ENCODE peak calls at places on chromosomes 2 and 18, in ten cellular contexts. One of them, this sample, is unnamed.

GRCh38 chr2:204840504-204840903 is 295.2 kb downstream of the PARD3B start:
- DNase-seq in NCI-H510A: no peak
- DNase-seq in astrocyte: no peak
- DNase-seq in brain microvascular endothelial cell: no peak
- DNase-seq in stimulated activated CD8-positive, alpha-beta memory T cell treated with anti-CD3 and anti-CD28 coated beads, Interleukin-7, amount 100 ng/mL, for 1 hour: no peak
- DNase-seq in neuronal stem cell: no peak
- DNase-seq in AG09319: no peak
- DNase-seq in dorsolateral prefrontal cortex: no peak
- DNase-seq in activated T-cell treated with anti-CD3 and anti-CD28 coated beads for 48 hours: no peak
- DNase-seq in NCI-H82: no peak
- DNase-seq in this sample: no peak

GRCh38 chr18:79496237-79496977 is 100.7 kb downstream of the NFATC1 start:
- DNase-seq in NCI-H510A: no peak
- DNase-seq in astrocyte: no peak
- DNase-seq in brain microvascular endothelial cell: no peak
- DNase-seq in stimulated activated CD8-positive, alpha-beta memory T cell treated with anti-CD3 and anti-CD28 coated beads, Interleukin-7, amount 100 ng/mL, for 1 hour: no peak
- DNase-seq in neuronal stem cell: no peak
- DNase-seq in AG09319: no peak
- DNase-seq in dorsolateral prefrontal cortex: peak; percentile 42
- DNase-seq in activated T-cell treated with anti-CD3 and anti-CD28 coated beads for 48 hours: no peak
- DNase-seq in NCI-H82: no peak
- DNase-seq in this sample: no peak

GRCh38 chr2:74736589-74736988 is 82.5 kb downstream of the SEMA4F start:
- DNase-seq in NCI-H510A: no peak
- DNase-seq in astrocyte: no peak
- DNase-seq in brain microvascular endothelial cell: no peak
- DNase-seq in stimulated activated CD8-positive, alpha-beta memory T cell treated with anti-CD3 and anti-CD28 coated beads, Interleukin-7, amount 100 ng/mL, for 1 hour: no peak
- DNase-seq in neuronal stem cell: no peak
- DNase-seq in AG09319: no peak
- DNase-seq in dorsolateral prefrontal cortex: no peak
- DNase-seq in activated T-cell treated with anti-CD3 and anti-CD28 coated beads for 48 hours: no peak
- DNase-seq in NCI-H82: no peak
- DNase-seq in this sample: no peak

GRCh38 chr2:203893386-203893785 is 25.8 kb downstream of the CTLA4 start:
- DNase-seq in NCI-H510A: no peak
- DNase-seq in astrocyte: no peak
- DNase-seq in brain microvascular endothelial cell: no peak
- DNase-seq in stimulated activated CD8-positive, alpha-beta memory T cell treated with anti-CD3 and anti-CD28 coated beads, Interleukin-7, amount 100 ng/mL, for 1 hour: no peak
- DNase-seq in neuronal stem cell: no peak
- DNase-seq in AG09319: no peak
- DNase-seq in dorsolateral prefrontal cortex: peak; percentile 74
- DNase-seq in activated T-cell treated with anti-CD3 and anti-CD28 coated beads for 48 hours: no peak
- DNase-seq in NCI-H82: peak; percentile 31
- DNase-seq in this sample: no peak

GRCh38 chr18:22432672-22433137 is 15.0 kb upstream of the CTAGE1 start:
- DNase-seq in NCI-H510A: no peak
- DNase-seq in astrocyte: peak; percentile 93
- DNase-seq in brain microvascular endothelial cell: peak; percentile 97
- DNase-seq in stimulated activated CD8-positive, alpha-beta memory T cell treated with anti-CD3 and anti-CD28 coated beads, Interleukin-7, amount 100 ng/mL, for 1 hour: no peak
- DNase-seq in neuronal stem cell: no peak
- DNase-seq in AG09319: peak; percentile 76
- DNase-seq in dorsolateral prefrontal cortex: no peak
- DNase-seq in activated T-cell treated with anti-CD3 and anti-CD28 coated beads for 48 hours: no peak
- DNase-seq in NCI-H82: no peak
- DNase-seq in this sample: no peak

GRCh38 chr2:172100080-172101007 is 2.4 kb downstream of the DLX2 start:
- DNase-seq in NCI-H510A: no peak
- DNase-seq in astrocyte: no peak
- DNase-seq in brain microvascular endothelial cell: no peak
- DNase-seq in stimulated activated CD8-positive, alpha-beta memory T cell treated with anti-CD3 and anti-CD28 coated beads, Interleukin-7, amount 100 ng/mL, for 1 hour: no peak
- DNase-seq in neuronal stem cell: peak; percentile 37
- DNase-seq in AG09319: no peak
- DNase-seq in dorsolateral prefrontal cortex: no peak
- DNase-seq in activated T-cell treated with anti-CD3 and anti-CD28 coated beads for 48 hours: no peak
- DNase-seq in NCI-H82: peak; percentile 58
- DNase-seq in this sample: no peak

GRCh38 chr2:5740853-5741252 is 48.7 kb downstream of the SOX11 start:
- DNase-seq in NCI-H510A: no peak
- DNase-seq in astrocyte: peak; percentile 20
- DNase-seq in brain microvascular endothelial cell: no peak
- DNase-seq in stimulated activated CD8-positive, alpha-beta memory T cell treated with anti-CD3 and anti-CD28 coated beads, Interleukin-7, amount 100 ng/mL, for 1 hour: no peak
- DNase-seq in neuronal stem cell: no peak
- DNase-seq in AG09319: no peak
- DNase-seq in dorsolateral prefrontal cortex: no peak
- DNase-seq in activated T-cell treated with anti-CD3 and anti-CD28 coated beads for 48 hours: no peak
- DNase-seq in NCI-H82: no peak
- DNase-seq in this sample: no peak

GRCh38 chr2:104378853-104379374 is 475.0 kb upstream of the POU3F3 start:
- DNase-seq in NCI-H510A: no peak
- DNase-seq in astrocyte: peak; percentile 57
- DNase-seq in brain microvascular endothelial cell: no peak
- DNase-seq in stimulated activated CD8-positive, alpha-beta memory T cell treated with anti-CD3 and anti-CD28 coated beads, Interleukin-7, amount 100 ng/mL, for 1 hour: no peak
- DNase-seq in neuronal stem cell: peak; percentile 18
- DNase-seq in AG09319: no peak
- DNase-seq in dorsolateral prefrontal cortex: peak; percentile 47
- DNase-seq in activated T-cell treated with anti-CD3 and anti-CD28 coated beads for 48 hours: no peak
- DNase-seq in NCI-H82: peak; percentile 53
- DNase-seq in this sample: no peak

GRCh38 chr2:99989905-99990304 is 152.5 kb downstream of the AFF3 start:
- DNase-seq in NCI-H510A: no peak
- DNase-seq in astrocyte: no peak
- DNase-seq in brain microvascular endothelial cell: no peak
- DNase-seq in stimulated activated CD8-positive, alpha-beta memory T cell treated with anti-CD3 and anti-CD28 coated beads, Interleukin-7, amount 100 ng/mL, for 1 hour: no peak
- DNase-seq in neuronal stem cell: no peak
- DNase-seq in AG09319: no peak
- DNase-seq in dorsolateral prefrontal cortex: no peak
- DNase-seq in activated T-cell treated with anti-CD3 and anti-CD28 coated beads for 48 hours: no peak
- DNase-seq in NCI-H82: no peak
- DNase-seq in this sample: no peak

GRCh38 chr18:11840493-11840892 is 10.7 kb upstream of the CHMP1B start:
- DNase-seq in NCI-H510A: no peak
- DNase-seq in astrocyte: no peak
- DNase-seq in brain microvascular endothelial cell: no peak
- DNase-seq in stimulated activated CD8-positive, alpha-beta memory T cell treated with anti-CD3 and anti-CD28 coated beads, Interleukin-7, amount 100 ng/mL, for 1 hour: no peak
- DNase-seq in neuronal stem cell: peak; percentile 24
- DNase-seq in AG09319: no peak
- DNase-seq in dorsolateral prefrontal cortex: no peak
- DNase-seq in activated T-cell treated with anti-CD3 and anti-CD28 coated beads for 48 hours: no peak
- DNase-seq in NCI-H82: no peak
- DNase-seq in this sample: no peak

GRCh38 chr2:170739048-170739447 is 23.9 kb downstream of the SP5 start:
- DNase-seq in NCI-H510A: no peak
- DNase-seq in astrocyte: peak; percentile 96
- DNase-seq in brain microvascular endothelial cell: peak; percentile 92
- DNase-seq in stimulated activated CD8-positive, alpha-beta memory T cell treated with anti-CD3 and anti-CD28 coated beads, Interleukin-7, amount 100 ng/mL, for 1 hour: no peak
- DNase-seq in neuronal stem cell: no peak
- DNase-seq in AG09319: peak; percentile 68
- DNase-seq in dorsolateral prefrontal cortex: no peak
- DNase-seq in activated T-cell treated with anti-CD3 and anti-CD28 coated beads for 48 hours: no peak
- DNase-seq in NCI-H82: no peak
- DNase-seq in this sample: no peak

GRCh38 chr2:62234755-62235655 is 39.1 kb downstream of the B3GNT2 start:
- DNase-seq in NCI-H510A: no peak
- DNase-seq in astrocyte: no peak
- DNase-seq in brain microvascular endothelial cell: no peak
- DNase-seq in stimulated activated CD8-positive, alpha-beta memory T cell treated with anti-CD3 and anti-CD28 coated beads, Interleukin-7, amount 100 ng/mL, for 1 hour: no peak
- DNase-seq in neuronal stem cell: no peak
- DNase-seq in AG09319: no peak
- DNase-seq in dorsolateral prefrontal cortex: no peak
- DNase-seq in activated T-cell treated with anti-CD3 and anti-CD28 coated beads for 48 hours: no peak
- DNase-seq in NCI-H82: no peak
- DNase-seq in this sample: no peak

GRCh38 chr2:72040629-72041403 is 106.8 kb downstream of the CYP26B1 start:
- DNase-seq in NCI-H510A: no peak
- DNase-seq in astrocyte: peak; percentile 94
- DNase-seq in brain microvascular endothelial cell: peak; percentile 5
- DNase-seq in stimulated activated CD8-positive, alpha-beta memory T cell treated with anti-CD3 and anti-CD28 coated beads, Interleukin-7, amount 100 ng/mL, for 1 hour: no peak
- DNase-seq in neuronal stem cell: no peak
- DNase-seq in AG09319: no peak
- DNase-seq in dorsolateral prefrontal cortex: no peak
- DNase-seq in activated T-cell treated with anti-CD3 and anti-CD28 coated beads for 48 hours: no peak
- DNase-seq in NCI-H82: no peak
- DNase-seq in this sample: no peak

GRCh38 chr2:19947184-19947940 is 42.5 kb downstream of the WDR35 start:
- DNase-seq in NCI-H510A: no peak
- DNase-seq in astrocyte: no peak
- DNase-seq in brain microvascular endothelial cell: no peak
- DNase-seq in stimulated activated CD8-positive, alpha-beta memory T cell treated with anti-CD3 and anti-CD28 coated beads, Interleukin-7, amount 100 ng/mL, for 1 hour: no peak
- DNase-seq in neuronal stem cell: no peak
- DNase-seq in AG09319: no peak
- DNase-seq in dorsolateral prefrontal cortex: no peak
- DNase-seq in activated T-cell treated with anti-CD3 and anti-CD28 coated beads for 48 hours: no peak
- DNase-seq in NCI-H82: no peak
- DNase-seq in this sample: no peak

GRCh38 chr2:159267926-159268325 is 18.6 kb downstream of the WDSUB1 start:
- DNase-seq in NCI-H510A: no peak
- DNase-seq in astrocyte: no peak
- DNase-seq in brain microvascular endothelial cell: no peak
- DNase-seq in stimulated activated CD8-positive, alpha-beta memory T cell treated with anti-CD3 and anti-CD28 coated beads, Interleukin-7, amount 100 ng/mL, for 1 hour: no peak
- DNase-seq in neuronal stem cell: no peak
- DNase-seq in AG09319: no peak
- DNase-seq in dorsolateral prefrontal cortex: no peak
- DNase-seq in activated T-cell treated with anti-CD3 and anti-CD28 coated beads for 48 hours: no peak
- DNase-seq in NCI-H82: no peak
- DNase-seq in this sample: no peak

GRCh38 chr2:153106802-153107477 is 371.6 kb downstream of the RPRM start:
- DNase-seq in NCI-H510A: no peak
- DNase-seq in astrocyte: no peak
- DNase-seq in brain microvascular endothelial cell: no peak
- DNase-seq in stimulated activated CD8-positive, alpha-beta memory T cell treated with anti-CD3 and anti-CD28 coated beads, Interleukin-7, amount 100 ng/mL, for 1 hour: no peak
- DNase-seq in neuronal stem cell: no peak
- DNase-seq in AG09319: no peak
- DNase-seq in dorsolateral prefrontal cortex: no peak
- DNase-seq in activated T-cell treated with anti-CD3 and anti-CD28 coated beads for 48 hours: no peak
- DNase-seq in NCI-H82: no peak
- DNase-seq in this sample: no peak

GRCh38 chr2:188776634-188777033 is 197.5 kb upstream of the COL3A1 start:
- DNase-seq in NCI-H510A: no peak
- DNase-seq in astrocyte: peak; percentile 86
- DNase-seq in brain microvascular endothelial cell: peak; percentile 62
- DNase-seq in stimulated activated CD8-positive, alpha-beta memory T cell treated with anti-CD3 and anti-CD28 coated beads, Interleukin-7, amount 100 ng/mL, for 1 hour: no peak
- DNase-seq in neuronal stem cell: no peak
- DNase-seq in AG09319: no peak
- DNase-seq in dorsolateral prefrontal cortex: no peak
- DNase-seq in activated T-cell treated with anti-CD3 and anti-CD28 coated beads for 48 hours: no peak
- DNase-seq in NCI-H82: peak; percentile 7
- DNase-seq in this sample: no peak

GRCh38 chr2:65291221-65292094 is 63.8 kb downstream of the ACTR2 start:
- DNase-seq in NCI-H510A: no peak
- DNase-seq in astrocyte: no peak
- DNase-seq in brain microvascular endothelial cell: no peak
- DNase-seq in stimulated activated CD8-positive, alpha-beta memory T cell treated with anti-CD3 and anti-CD28 coated beads, Interleukin-7, amount 100 ng/mL, for 1 hour: no peak
- DNase-seq in neuronal stem cell: no peak
- DNase-seq in AG09319: no peak
- DNase-seq in dorsolateral prefrontal cortex: no peak
- DNase-seq in activated T-cell treated with anti-CD3 and anti-CD28 coated beads for 48 hours: no peak
- DNase-seq in NCI-H82: no peak
- DNase-seq in this sample: no peak

GRCh38 chr2:122525341-122525740 is 769.9 kb downstream of the TSN start:
- DNase-seq in NCI-H510A: no peak
- DNase-seq in astrocyte: no peak
- DNase-seq in brain microvascular endothelial cell: no peak
- DNase-seq in stimulated activated CD8-positive, alpha-beta memory T cell treated with anti-CD3 and anti-CD28 coated beads, Interleukin-7, amount 100 ng/mL, for 1 hour: no peak
- DNase-seq in neuronal stem cell: no peak
- DNase-seq in AG09319: no peak
- DNase-seq in dorsolateral prefrontal cortex: no peak
- DNase-seq in activated T-cell treated with anti-CD3 and anti-CD28 coated beads for 48 hours: no peak
- DNase-seq in NCI-H82: peak; percentile 14
- DNase-seq in this sample: no peak

GRCh38 chr18:464311-464659 is 36.2 kb downstream of the COLEC12 start:
- DNase-seq in NCI-H510A: no peak
- DNase-seq in astrocyte: no peak
- DNase-seq in brain microvascular endothelial cell: no peak
- DNase-seq in stimulated activated CD8-positive, alpha-beta memory T cell treated with anti-CD3 and anti-CD28 coated beads, Interleukin-7, amount 100 ng/mL, for 1 hour: no peak
- DNase-seq in neuronal stem cell: no peak
- DNase-seq in AG09319: no peak
- DNase-seq in dorsolateral prefrontal cortex: no peak
- DNase-seq in activated T-cell treated with anti-CD3 and anti-CD28 coated beads for 48 hours: no peak
- DNase-seq in NCI-H82: no peak
- DNase-seq in this sample: no peak

GRCh38 chr2:219025637-219026585 is 15.4 kb downstream of the CFAP65 start:
- DNase-seq in NCI-H510A: no peak
- DNase-seq in astrocyte: no peak
- DNase-seq in brain microvascular endothelial cell: no peak
- DNase-seq in stimulated activated CD8-positive, alpha-beta memory T cell treated with anti-CD3 and anti-CD28 coated beads, Interleukin-7, amount 100 ng/mL, for 1 hour: no peak
- DNase-seq in neuronal stem cell: no peak
- DNase-seq in AG09319: no peak
- DNase-seq in dorsolateral prefrontal cortex: peak; percentile 79
- DNase-seq in activated T-cell treated with anti-CD3 and anti-CD28 coated beads for 48 hours: no peak
- DNase-seq in NCI-H82: no peak
- DNase-seq in this sample: no peak

GRCh38 chr2:231393149-231394131 is 2.1 kb upstream of the B3GNT7 start:
- DNase-seq in NCI-H510A: no peak
- DNase-seq in astrocyte: no peak
- DNase-seq in brain microvascular endothelial cell: no peak
- DNase-seq in stimulated activated CD8-positive, alpha-beta memory T cell treated with anti-CD3 and anti-CD28 coated beads, Interleukin-7, amount 100 ng/mL, for 1 hour: peak; percentile 30
- DNase-seq in neuronal stem cell: no peak
- DNase-seq in AG09319: no peak
- DNase-seq in dorsolateral prefrontal cortex: no peak
- DNase-seq in activated T-cell treated with anti-CD3 and anti-CD28 coated beads for 48 hours: no peak
- DNase-seq in NCI-H82: peak; percentile 40
- DNase-seq in this sample: no peak